ENCODE peak calls at places on chromosome 5, in nine cellular contexts. T is tibial artery; A is NCI-H446 treated with DMSO at 0.1 percent for 48 hours; O is CD4-positive, alpha-beta T cell; R is fibroblast of villous mesenchyme; I is A172; N is HEK293T; H is SIG-M5; M is mammary epithelial cell. P is an unnamed sample.

GRCh38 chr5:167710444-167711025 is 580.9 kb upstream of the WWC1 start:
- DNase-seq in T (no peak), N (no peak), M (peak), A (no peak), O (no peak), H (no peak), R (no peak), I (no peak), P (no peak)

GRCh38 chr5:179309751-179310320 is 35.4 kb downstream of the ADAMTS2 start:
- DNase-seq in R (no peak), H (no peak), I (no peak), N (no peak), O (no peak), T (no peak), A (no peak), M (no peak), P (no peak)

GRCh38 chr5:58458851-58459275 is 1.0 kb downstream of the PLK2 start:
- DNase-seq in T (no peak), R (no peak), M (peak), A (no peak), H (no peak), O (no peak), N (no peak), I (peak), P (no peak)

GRCh38 chr5:60801406-60802090 is 42.5 kb downstream of the ELOVL7 start:
- DNase-seq in I (no peak), O (no peak), R (no peak), M (no peak), H (no peak), N (no peak), T (no peak), A (no peak), P (no peak)

GRCh38 chr5:17077447-17078233 is 139.8 kb upstream of the BASP1 start:
- DNase-seq in R (peak), A (no peak), H (no peak), N (no peak), M (no peak), T (no peak), I (no peak), O (no peak), P (no peak)

GRCh38 chr5:141841781-141842180 is 36.4 kb downstream of the PCDH1 start:
- DNase-seq in N (no peak), M (no peak), R (no peak), O (no peak), T (peak), A (no peak), I (no peak), H (no peak), P (no peak)

GRCh38 chr5:33894566-33894965 is 2.8 kb upstream of the ADAMTS12 start:
- DNase-seq in H (no peak), T (no peak), I (peak), R (no peak), N (no peak), O (no peak), M (peak), A (no peak), P (no peak)

GRCh38 chr5:54703091-54703490 is 185.5 kb downstream of the SNX18 start:
- DNase-seq in A (no peak), I (peak), T (peak), N (no peak), R (peak), H (no peak), M (peak), O (no peak), P (no peak)

GRCh38 chr5:72171667-72172066 is 64.4 kb downstream of the MAP1B start:
- DNase-seq in A (no peak), N (no peak), M (no peak), H (no peak), O (no peak), T (no peak), I (no peak), R (no peak), P (no peak)

GRCh38 chr5:176559683-176560082 is 10.5 kb downstream of the CDHR2 start:
- DNase-seq in O (peak), H (no peak), N (no peak), T (no peak), R (peak), I (no peak), M (peak), A (no peak), P (peak)

GRCh38 chr5:65121880-65122436 is 353.2 kb downstream of the CWC27 start:
- DNase-seq in N (no peak), O (no peak), I (peak), H (no peak), T (no peak), R (peak), A (no peak), M (peak), P (no peak)

GRCh38 chr5:140648132-140648432 is 453 bp downstream of the IK start:
- DNase-seq in N (no peak), I (no peak), R (no peak), M (no peak), A (no peak), H (no peak), O (no peak), T (no peak), P (no peak)

GRCh38 chr5:95791751-95792150 is 30.8 kb downstream of the GLRX start:
- DNase-seq in H (no peak), A (no peak), M (no peak), N (no peak), O (no peak), T (no peak), R (no peak), I (no peak), P (no peak)

GRCh38 chr5:118326496-118327045 is 661.8 kb downstream of the DTWD2 start:
- DNase-seq in M (no peak), A (no peak), T (no peak), H (no peak), I (peak), O (no peak), R (peak), N (no peak), P (no peak)

GRCh38 chr5:131096774-131097695 is 68.0 kb downstream of the HINT1 start:
- DNase-seq in A (no peak), H (no peak), O (no peak), I (no peak), M (peak), R (no peak), T (no peak), N (no peak), P (no peak)

GRCh38 chr5:111530298-111530740 is 18.0 kb upstream of the STARD4 start:
- DNase-seq in T (peak), O (peak), M (peak), H (peak), R (peak), A (no peak), N (no peak), I (peak), P (no peak)

GRCh38 chr5:80191991-80192398 is 63.9 kb downstream of the SERINC5 start:
- DNase-seq in R (no peak), A (peak), O (peak), I (no peak), N (no peak), M (no peak), H (no peak), T (no peak), P (no peak)

GRCh38 chr5:88452820-88453219 is 184.2 kb upstream of the TMEM161B start:
- DNase-seq in I (peak), M (no peak), A (no peak), N (no peak), O (no peak), H (no peak), R (no peak), T (no peak), P (no peak)

GRCh38 chr5:34957857-34958690 is 28.7 kb downstream of the DNAJC21 start:
- DNase-seq in N (peak), M (no peak), H (no peak), O (no peak), A (peak), I (peak), R (peak), T (no peak), P (no peak)

GRCh38 chr5:13552361-13552760 is 392.1 kb downstream of the DNAH5 start:
- DNase-seq in I (no peak), A (no peak), M (no peak), T (no peak), O (no peak), H (no peak), N (no peak), R (no peak), P (no peak)

GRCh38 chr5:75734913-75735789 is 17.9 kb upstream of the POC5 start:
- DNase-seq in A (no peak), H (no peak), O (peak), M (peak), T (no peak), N (peak), R (peak), I (peak), P (peak)

GRCh38 chr5:106269252-106269843 is 1401.4 kb downstream of the EFNA5 start:
- DNase-seq in I (peak), O (no peak), N (no peak), A (peak), T (no peak), H (no peak), R (peak), M (peak), P (no peak)

GRCh38 chr5:111863801-111864200 is 106.8 kb upstream of the NREP start:
- DNase-seq in M (no peak), I (no peak), A (no peak), H (no peak), O (no peak), R (no peak), T (no peak), N (no peak), P (no peak)

GRCh38 chr5:156200938-156201792 is 125.8 kb upstream of the SGCD start:
- DNase-seq in O (no peak), I (no peak), T (no peak), H (no peak), M (no peak), R (no peak), N (no peak), A (no peak), P (no peak)

GRCh38 chr5:32713396-32714381 is 2.6 kb downstream of the NPR3 start:
- DNase-seq in O (no peak), T (peak), M (peak), H (no peak), I (no peak), A (no peak), N (no peak), R (no peak), P (peak)

GRCh38 chr5:78553578-78553977 is 95.0 kb downstream of the LHFPL2 start:
- DNase-seq in O (no peak), H (no peak), I (no peak), R (no peak), T (no peak), A (no peak), M (no peak), N (no peak), P (no peak)

GRCh38 chr5:157193699-157194424 is 13.2 kb downstream of the ITK start:
- DNase-seq in R (no peak), I (no peak), N (no peak), H (no peak), M (no peak), T (no peak), O (peak), A (no peak), P (no peak)

GRCh38 chr5:89878140-89878570 is 531.4 kb downstream of the CETN3 start:
- DNase-seq in N (peak), M (peak), R (peak), O (no peak), I (peak), T (no peak), H (no peak), A (no peak), P (no peak)

GRCh38 chr5:14161825-14162556 is 18.8 kb downstream of the TRIO start:
- DNase-seq in T (no peak), A (peak), O (no peak), R (peak), I (no peak), N (no peak), M (no peak), H (no peak), P (peak)

GRCh38 chr5:122907238-122907637 is 61.8 kb downstream of the SNX24 start:
- DNase-seq in R (peak), H (no peak), O (no peak), I (peak), N (no peak), T (no peak), A (no peak), M (peak), P (no peak)

GRCh38 chr5:8628521-8628920 is 759.6 kb downstream of the MTRR start:
- DNase-seq in I (no peak), N (no peak), A (no peak), M (peak), O (no peak), R (no peak), T (no peak), H (no peak), P (no peak)

GRCh38 chr5:124790261-124790894 is 43.9 kb upstream of the ZNF608 start:
- DNase-seq in T (no peak), H (no peak), R (peak), A (no peak), I (peak), M (peak), O (no peak), N (no peak), P (no peak)

GRCh38 chr5:130549884-130550552 is 615.0 kb downstream of the HINT1 start:
- DNase-seq in N (no peak), T (no peak), H (no peak), M (peak), O (no peak), I (peak), A (no peak), R (peak), P (no peak)

GRCh38 chr5:179400020-179400419 is 54.8 kb upstream of the ADAMTS2 start:
- DNase-seq in A (no peak), I (no peak), M (no peak), N (no peak), R (no peak), O (no peak), H (no peak), T (no peak), P (no peak)

GRCh38 chr5:96288166-96288844 is 144.7 kb downstream of the PCSK1 start:
- DNase-seq in O (no peak), I (no peak), H (no peak), T (no peak), R (peak), A (no peak), M (no peak), N (no peak), P (no peak)

GRCh38 chr5:157362982-157363381 is 97.0 kb upstream of the NIPAL4 start:
- DNase-seq in H (no peak), A (no peak), I (no peak), O (no peak), N (no peak), M (no peak), T (no peak), R (no peak), P (no peak)

P was measured in RPMI8226.